ENCODE peak calls at places on chromosomes 4 and X, in six cellular contexts. O is astrocyte of the spinal cord, G is HTR-8/SVneo, X is astrocyte of the hippocampus, K is AG04450, A is ELR. E is an unnamed sample.

GRCh38 chr4:108068422-108068821 is 78.7 kb downstream of the HADH start:
- DNase-seq in O (peak), G (no peak), X (no peak), K (no peak), A (no peak), E (no peak)

GRCh38 chr4:173211838-173212237 is 43.2 kb downstream of the GALNT7 start:
- DNase-seq in O (peak), G (peak), X (peak), K (no peak), A (peak), E (no peak)

GRCh38 chrX:97806238-97806637 is 922.5 kb downstream of the RPA4 start:
- DNase-seq in O (peak), G (no peak), X (peak), K (peak), A (peak), E (no peak)

GRCh38 chr4:5750052-5750950 is 39.3 kb downstream of the EVC start:
- DNase-seq in O (peak), G (no peak), X (peak), K (no peak), A (peak), E (no peak)

GRCh38 chr4:116925900-116926457 is 159.4 kb downstream of the TRAM1L1 start:
- DNase-seq in O (peak), G (peak), X (peak), K (no peak), A (no peak), E (no peak)

GRCh38 chr4:125115476-125115875 is 199.3 kb upstream of the FAT4 start:
- DNase-seq in O (peak), G (no peak), X (peak), K (no peak), A (peak), E (no peak)

GRCh38 chrX:1231850-1232505 is 19.5 kb upstream of the CRLF2 start:
- DNase-seq in O (no peak), G (no peak), X (no peak), K (no peak), A (no peak), E (no peak)

GRCh38 chr4:135243960-135244561 is 1042.5 kb upstream of the PABPC4L start:
- DNase-seq in O (peak), G (no peak), X (no peak), K (peak), A (peak), E (no peak)

GRCh38 chr4:68021185-68021584 is 57.9 kb upstream of the TMPRSS11A start:
- DNase-seq in O (peak), G (no peak), X (peak), K (no peak), A (peak), E (no peak)

E was measured in vagina.